ENCODE peak calls at places on chromosomes 12 and 14, in eight cellular contexts. C is GM23248, M is hepatocyte, K is neural progenitor cell, Q is SK-N-SH, X is MM.1S, O is PC-3, S is HCT116. T is an unnamed sample. For H3K9me3 and H3K79me2, the result is how much of the 10 kb centered on the place peaks cover.

GRCh38 chr12:68482660-68483059 is 128.0 kb upstream of the RAP1B start:
- DNase-seq in C (no peak), M (no peak), K (no peak), Q (no peak), X (peak), O (no peak), S (no peak), T (no peak)

GRCh38 chr14:91415794-91416743 is 1.6 kb downstream of the CCDC88C start:
- DNase-seq in C (no peak), M (no peak), K (no peak), Q (no peak), X (peak), O (peak), S (no peak), T (peak)

GRCh38 chr12:51973560-51973959 is 22.1 kb downstream of the ACVR1B start:
- DNase-seq in C (peak), M (no peak), K (no peak), Q (no peak), X (no peak), O (no peak), S (no peak), T (no peak)

GRCh38 chr12:45907955-45908354 is 82.4 kb downstream of the SCAF11 start:
- DNase-seq in C (no peak), M (no peak), K (no peak), Q (no peak), X (no peak), O (no peak), S (no peak), T (peak)

GRCh38 chr14:69685716-69686115 is 74.3 kb downstream of the SUSD6 start:
- DNase-seq in C (peak), M (peak), K (no peak), Q (no peak), X (no peak), O (peak), S (no peak), T (no peak)

GRCh38 chr12:101375573-101375972 is 32.0 kb downstream of the ARL1 start:
- DNase-seq in C (no peak), M (no peak), K (no peak), Q (no peak), X (no peak), O (no peak), S (no peak), T (no peak)

GRCh38 chr12:27549801-27550652 is 26.0 kb downstream of the PPFIBP1 start:
- DNase-seq in C (peak), M (peak), K (no peak), Q (no peak), X (no peak), O (peak), S (peak), T (no peak)

GRCh38 chr14:89598548-89599186 is 181.6 kb upstream of the FOXN3 start:
- DNase-seq in C (peak), M (no peak), K (no peak), Q (no peak), X (peak), O (no peak), S (peak), T (peak)

GRCh38 chr12:14952295-14952995 is 9.0 kb downstream of the ARHGDIB start:
- DNase-seq in C (peak), M (peak), K (no peak), Q (no peak), X (peak), O (peak), S (peak), T (peak)

GRCh38 chr12:101696477-101697196 is 803 bp upstream of the CHPT1 start:
- DNase-seq in C (peak), M (peak), K (no peak), Q (peak), X (peak), O (peak), S (no peak), T (peak)

GRCh38 chr12:52391618-52392002 is 6.2 kb upstream of the KRT84 start:
- DNase-seq in C (peak), M (peak), K (no peak), Q (peak), X (no peak), O (no peak), S (no peak), T (no peak)

GRCh38 chr12:116143883-116144266 is 133.6 kb downstream of the MED13L start:
- DNase-seq in C (peak), M (no peak), K (peak), Q (no peak), X (no peak), O (no peak), S (no peak), T (no peak)

GRCh38 chr12:114269153-114269552 is 136.8 kb downstream of the TBX5 start:
- DNase-seq in C (no peak), M (no peak), K (no peak), Q (no peak), X (no peak), O (no peak), S (no peak), T (no peak)

GRCh38 chr14:65783576-65783975 is 371.0 kb downstream of the FUT8 start:
- DNase-seq in C (peak), M (no peak), K (no peak), Q (no peak), X (no peak), O (peak), S (no peak), T (no peak)

DNA sequence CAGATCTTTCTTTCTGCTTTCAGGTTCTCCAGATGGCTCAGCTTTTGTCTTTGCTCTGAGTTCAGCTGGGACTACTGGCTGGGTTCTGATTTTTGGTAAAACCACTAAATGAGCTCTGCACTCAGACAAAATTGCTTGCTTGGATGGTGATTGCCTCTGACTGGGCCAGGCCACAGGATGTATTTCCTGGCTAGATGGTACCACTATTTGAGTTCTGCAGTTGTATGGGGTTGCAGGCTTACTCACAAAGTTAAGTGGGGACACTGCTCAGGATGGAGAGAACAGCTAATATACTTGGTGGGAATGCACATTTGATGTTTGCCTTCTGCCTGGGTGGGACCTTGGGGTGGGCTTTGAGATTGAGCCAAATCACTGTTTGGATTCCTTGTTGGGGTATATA is 14.0 kb upstream of the OR4Q3 start:
- DNase-seq in C (no peak), M (no peak), K (no peak), Q (no peak), X (no peak), O (no peak), S (no peak), T (no peak)
- H3K9me3 ChIP-seq in C (under half), M (under half), K (half or more), Q (under half), X (under half), O (under half), S (under half), T (under half)

DNA sequence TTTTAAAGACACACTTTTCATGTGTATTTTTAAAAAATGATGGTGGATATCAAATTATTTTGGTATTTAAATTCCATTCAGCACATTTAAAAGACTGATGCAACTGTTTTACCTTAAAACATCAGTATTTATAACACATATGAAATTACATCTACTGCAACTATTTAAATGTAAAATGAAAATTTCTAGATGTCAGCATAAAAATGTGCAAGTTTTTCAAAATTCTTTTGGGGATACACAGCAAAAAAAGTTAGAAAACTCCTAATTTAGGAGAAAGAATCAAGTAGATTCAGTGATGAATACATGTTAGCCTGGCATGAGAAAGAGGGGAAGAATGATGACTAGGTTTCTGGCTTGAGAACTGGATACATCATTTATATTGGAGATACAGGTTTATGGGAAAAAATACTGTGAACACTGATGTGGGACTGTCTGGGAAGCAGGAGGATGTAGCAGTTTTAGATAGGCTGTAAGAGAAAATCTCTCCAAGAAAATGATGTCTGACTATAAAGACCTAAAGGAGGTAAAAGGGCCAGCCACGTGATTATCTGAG is 9.2 kb downstream of the SOS2 start:
- DNase-seq in C (peak), M (no peak), K (no peak), Q (no peak), X (no peak), O (no peak), S (no peak), T (no peak)
- TF ChIP-seq EZH2phosphoT487 in C (no peak), M (no peak), K (no peak), Q (no peak), X (no peak), O (no peak), S (no peak), T (no peak)

DNA sequence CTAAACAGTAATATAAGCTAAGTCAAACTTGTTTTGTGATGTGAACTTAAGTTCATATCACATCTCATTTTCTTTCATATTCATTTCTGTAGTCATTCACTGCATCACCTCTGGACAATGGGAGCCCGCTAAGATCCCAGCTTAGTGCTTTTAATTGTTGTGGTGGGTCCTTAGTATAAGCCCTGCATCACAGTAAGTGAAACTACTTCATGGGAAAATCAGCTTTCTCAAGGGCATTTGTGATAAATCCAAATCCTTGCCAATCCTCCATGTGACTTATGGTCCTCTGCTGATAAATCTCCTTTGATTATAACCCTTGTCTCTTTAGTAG is 98.3 kb downstream of the PLEKHA5 start:
- DNase-seq in C (no peak), M (no peak), K (peak), Q (no peak), X (no peak), O (no peak), S (no peak), T (no peak)
- H3K79me2 ChIP-seq in C (under half), M (half or more), K (half or more), Q (under half), X (under half), O (under half), S (under half), T (under half)

DNA sequence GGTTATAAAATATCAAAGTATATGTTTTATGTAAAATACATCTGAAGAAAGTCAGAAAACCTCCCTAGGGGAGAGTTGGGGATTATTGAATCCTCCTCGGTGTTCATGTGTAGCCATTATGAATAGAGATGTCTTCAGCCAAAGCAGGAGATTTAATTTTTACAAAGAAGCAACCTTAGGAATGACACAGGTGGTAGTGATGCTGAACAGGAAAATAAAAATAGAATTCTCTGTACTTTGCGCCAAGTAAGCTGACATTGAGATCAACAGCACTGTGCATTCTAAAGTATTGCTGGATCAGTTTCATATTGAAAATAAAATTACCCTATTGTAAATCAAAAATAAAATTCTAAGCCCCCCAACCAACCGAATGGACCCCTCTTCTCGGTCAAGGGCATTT is 132.8 kb upstream of the TRHDE start:
- DNase-seq in C (no peak), M (no peak), K (no peak), Q (no peak), X (no peak), O (no peak), S (no peak), T (no peak)
- H3K9me3 ChIP-seq in C (under half), M (under half), K (under half), Q (under half), X (under half), O (under half), S (under half), T (under half)

GRCh38 chr12:32922546-32923297 is 26.1 kb upstream of the PKP2 start:
- DNase-seq in C (no peak), M (no peak), K (no peak), Q (no peak), X (no peak), O (no peak), S (no peak), T (no peak)

GRCh38 chr12:32918890-32919791 is 22.6 kb upstream of the PKP2 start:
- DNase-seq in C (peak), M (peak), K (peak), Q (peak), X (peak), O (peak), S (no peak), T (peak)

GRCh38 chr12:32921397-32921796 is 24.8 kb upstream of the PKP2 start:
- DNase-seq in C (peak), M (no peak), K (no peak), Q (no peak), X (no peak), O (peak), S (no peak), T (no peak)

GRCh38 chr12:32917094-32917611 is 20.6 kb upstream of the PKP2 start:
- DNase-seq in C (peak), M (no peak), K (no peak), Q (no peak), X (no peak), O (peak), S (no peak), T (no peak)

DNA sequence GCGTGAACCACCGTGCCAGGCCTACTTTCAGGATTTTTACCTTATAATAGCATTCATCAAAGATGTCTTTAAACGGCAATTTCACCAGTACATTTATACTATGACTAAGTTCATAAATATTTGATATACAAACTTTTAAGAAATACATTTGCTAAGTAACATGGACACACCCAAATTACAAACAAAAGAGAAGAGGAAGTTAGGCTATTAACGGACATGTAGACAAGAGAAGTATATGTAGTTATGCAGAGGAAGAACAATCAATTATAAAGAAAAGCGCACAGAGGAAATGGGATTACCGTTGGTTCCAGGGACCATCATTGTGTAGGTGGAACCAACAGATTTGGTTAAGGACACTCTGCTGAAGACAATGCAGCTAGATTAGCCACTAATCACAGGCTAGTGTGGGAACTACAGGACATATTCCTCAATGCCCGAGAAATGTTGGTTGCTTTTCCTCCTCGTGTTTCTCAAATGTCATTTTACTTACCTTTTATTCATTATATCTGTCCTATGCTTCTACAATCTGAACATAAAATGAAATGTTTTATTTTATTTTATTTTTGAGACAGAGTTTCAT is 24.0 kb upstream of the PKP2 start:
- DNase-seq in C (no peak), M (no peak), K (no peak), Q (no peak), X (no peak), O (peak), S (no peak), T (no peak)
- TF ChIP-seq EZH2phosphoT487 in C (no peak), M (no peak), K (no peak), Q (no peak), X (no peak), O (no peak), S (no peak), T (no peak)

DNA sequence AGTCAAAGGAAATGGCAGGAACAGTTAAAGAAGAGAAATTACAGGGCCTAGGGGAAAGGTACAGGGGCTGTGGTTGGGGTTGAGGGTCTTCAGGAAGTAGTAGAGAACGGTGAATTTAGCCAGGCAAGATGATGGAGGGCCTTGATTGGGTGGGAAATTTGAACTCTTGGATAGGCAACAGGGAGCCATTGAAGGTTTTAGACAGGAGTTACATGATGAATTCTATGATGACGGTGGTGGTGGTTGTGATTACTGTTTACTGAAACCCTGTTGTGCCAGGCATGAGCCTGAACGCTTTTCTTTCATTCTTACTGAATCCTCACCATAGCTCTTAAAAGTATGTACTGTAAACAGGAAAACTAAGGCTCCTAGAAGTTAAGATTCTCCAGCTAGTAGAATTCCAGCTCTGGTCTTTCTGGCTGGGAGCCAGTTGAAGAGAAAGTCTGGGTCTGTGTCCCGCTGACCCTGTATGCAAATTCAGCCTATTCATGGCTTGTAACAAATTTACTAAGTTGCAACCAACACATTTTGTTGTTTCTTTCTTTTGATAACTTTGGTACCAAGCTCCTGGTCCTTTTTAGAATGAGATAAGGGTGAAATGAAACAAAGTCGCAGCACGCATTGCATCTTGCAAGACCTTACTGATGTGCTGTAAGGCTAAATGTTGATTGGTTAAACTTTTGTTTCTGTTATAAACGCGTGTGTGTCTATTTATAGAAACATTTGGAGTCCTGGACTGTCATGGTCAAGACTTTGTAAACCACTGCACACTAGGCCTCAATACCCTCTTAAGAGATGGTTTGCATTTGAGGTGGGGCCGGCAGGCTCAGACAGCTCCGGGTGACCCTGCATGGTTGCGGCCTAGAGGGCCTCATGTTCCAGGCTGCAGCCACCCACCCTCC is 6.0 kb downstream of the ORAI1 start:
- DNase-seq in C (no peak), M (no peak), K (no peak), Q (no peak), X (no peak), O (no peak), S (no peak), T (no peak)
- H3K79me2 ChIP-seq in C (half or more), M (half or more), K (half or more), Q (half or more), X (under half), O (half or more), S (half or more), T (under half)

DNA sequence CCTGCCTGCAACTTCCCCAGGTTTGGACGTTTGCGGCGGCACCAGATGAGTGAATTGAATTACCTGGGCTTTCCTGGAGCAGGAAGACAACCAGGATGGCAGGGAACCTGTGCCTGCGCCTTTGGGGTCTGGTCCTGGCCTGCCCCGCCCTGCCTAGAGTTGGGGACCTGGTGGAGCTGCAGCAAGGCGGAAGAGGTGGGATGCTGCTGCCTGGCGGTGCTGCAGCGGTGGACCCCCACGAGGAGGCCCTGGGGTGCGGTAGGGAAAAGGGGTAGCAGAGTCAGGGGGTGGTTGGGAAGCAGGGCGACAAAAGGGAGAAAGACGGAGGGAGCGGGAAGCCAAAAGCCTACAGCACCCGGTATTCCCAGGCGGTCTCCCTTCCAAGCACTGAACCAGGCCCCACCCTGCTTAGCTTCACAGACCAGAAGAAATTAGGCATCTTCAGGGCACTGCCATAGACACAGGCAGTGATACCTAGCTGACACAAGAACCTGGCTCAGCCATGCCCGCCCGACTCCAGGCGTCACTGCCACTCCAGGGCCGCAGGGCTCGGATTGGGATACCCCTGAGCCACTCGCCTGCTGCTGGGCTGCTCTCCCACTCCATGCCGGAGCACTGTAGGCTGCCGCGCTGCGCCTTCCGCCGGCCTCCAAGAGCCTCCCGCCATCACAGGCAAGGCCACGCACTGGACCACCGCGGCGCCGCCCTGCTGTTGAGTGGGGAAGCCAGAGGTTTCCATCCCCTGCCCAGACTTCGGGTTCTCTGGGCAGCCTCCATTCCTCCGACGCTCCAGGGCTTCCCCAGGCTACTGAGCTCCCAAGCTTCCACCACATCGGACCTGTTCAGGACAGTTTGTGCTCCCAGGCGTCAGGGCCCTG is 155.2 kb upstream of the ALG10B start:
- DNase-seq in C (no peak), M (no peak), K (no peak), Q (no peak), X (no peak), O (no peak), S (no peak), T (no peak)
- H3K9me3 ChIP-seq in C (under half), M (under half), K (under half), Q (under half), X (under half), O (under half), S (under half), T (under half)

T was measured in OCI-LY7.